ENCODE peak calls at places on chromosome 9, in six cellular contexts. O, F, X, S, A and W are unnamed samples.

GRCh38 chr9:116549061-116549664 is 137.9 kb upstream of the TRIM32 start:
- DNase-seq in F (no peak), A (no peak), O (no peak), X (peak; percentile 97), S (peak; percentile 74), W (peak; percentile 59)

GRCh38 chr9:116329470-116329869 is 175.9 kb downstream of the PAPPA start:
- DNase-seq in O (no peak), S (no peak), X (no peak), F (no peak), A (no peak), W (no peak)

GRCh38 chr9:37953204-37953774 is 49.4 kb upstream of the SLC25A51 start:
- DNase-seq in A (no peak), F (no peak), S (no peak), O (no peak), X (no peak), W (no peak)

GRCh38 chr9:6199596-6199995 is 16.0 kb upstream of the IL33 start:
- DNase-seq in F (no peak), X (no peak), O (no peak), S (no peak), A (no peak), W (no peak)

GRCh38 chr9:77433675-77434445 is 214.3 kb downstream of the GNA14 start:
- DNase-seq in O (peak; percentile 81), A (no peak), F (peak; percentile 42), X (peak; percentile 87), S (peak; percentile 71), W (no peak)

GRCh38 chr9:37200572-37201005 is 80.2 kb downstream of the ZCCHC7 start:
- DNase-seq in A (no peak), X (peak; percentile 45), S (no peak), O (peak; percentile 70), F (no peak), W (no peak)

GRCh38 chr9:23698161-23698560 is 127.9 kb downstream of the ELAVL2 start:
- DNase-seq in S (no peak), X (no peak), F (no peak), O (no peak), A (no peak), W (no peak)

GRCh38 chr9:31823365-31823764 is 561.1 kb upstream of the ACO1 start:
- DNase-seq in S (no peak), O (no peak), X (no peak), A (no peak), F (no peak), W (no peak)

GRCh38 chr9:82367929-82368328 is 379.4 kb downstream of the SPATA31D1 start:
- DNase-seq in O (no peak), X (no peak), S (no peak), F (no peak), A (no peak), W (no peak)

GRCh38 chr9:120475341-120475740 is 104.6 kb downstream of the CDK5RAP2 start:
- DNase-seq in O (no peak), A (no peak), F (no peak), X (peak; percentile 78), S (no peak), W (peak; percentile 41)

GRCh38 chr9:19976226-19976625 is 187.4 kb upstream of the SLC24A2 start:
- DNase-seq in X (no peak), S (no peak), F (peak; percentile 14), A (no peak), O (peak; percentile 59), W (no peak)

GRCh38 chr9:128098936-128099931 is 28.3 kb downstream of the PTGES2 start:
- DNase-seq in S (no peak), X (peak; percentile 39), A (no peak), O (no peak), F (no peak), W (no peak)

GRCh38 chr9:12666813-12667212 is 26.4 kb upstream of the TYRP1 start:
- DNase-seq in O (peak; percentile 19), X (peak; percentile 7), A (no peak), F (no peak), S (no peak), W (no peak)

GRCh38 chr9:110141118-110141797 is 66.7 kb downstream of the C9orf152 start:
- DNase-seq in S (no peak), O (peak; percentile 74), F (no peak), X (peak; percentile 95), A (no peak), W (peak; percentile 53)

GRCh38 chr9:136048560-136049411 is 46.3 kb downstream of the NACC2 start:
- DNase-seq in A (no peak), O (no peak), X (no peak), S (no peak), F (no peak), W (no peak)

GRCh38 chr9:113807173-113808061 is 68.7 kb upstream of the ZNF618 start:
- DNase-seq in O (peak; percentile 80), A (no peak), F (peak; percentile 38), S (peak; percentile 74), X (peak; percentile 77), W (peak; percentile 35)

GRCh38 chr9:18989097-18989496 is 43.9 kb downstream of the SAXO1 start:
- DNase-seq in X (no peak), A (no peak), S (no peak), F (no peak), O (no peak), W (no peak)

GRCh38 chr9:16099901-16100300 is 547.1 kb downstream of the CCDC171 start:
- DNase-seq in F (no peak), S (no peak), O (no peak), A (no peak), X (peak; percentile 37), W (no peak)

GRCh38 chr9:97276310-97276852 is 31.1 kb upstream of the CCDC180 start:
- DNase-seq in X (no peak), S (no peak), O (no peak), A (no peak), F (no peak), W (no peak)

GRCh38 chr9:136012651-136013050 is 51.5 kb upstream of the UBAC1 start:
- DNase-seq in A (no peak), S (no peak), O (no peak), F (peak; percentile 93), X (peak; percentile 14), W (no peak)

GRCh38 chr9:133842174-133842573 is 104.0 kb upstream of the SARDH start:
- DNase-seq in O (no peak), S (peak; percentile 36), A (no peak), F (no peak), X (no peak), W (no peak)

GRCh38 chr9:12276451-12276850 is 416.7 kb upstream of the TYRP1 start:
- DNase-seq in X (no peak), F (no peak), O (no peak), S (no peak), A (no peak), W (no peak)

GRCh38 chr9:112334319-112334828 is 955 bp upstream of the PTBP3 start:
- DNase-seq in O (peak; percentile 49), S (no peak), F (peak; percentile 59), X (peak; percentile 39), A (no peak), W (no peak)

GRCh38 chr9:102974530-102974929 is 20.6 kb upstream of the CYLC2 start:
- DNase-seq in S (no peak), X (no peak), A (no peak), F (no peak), O (no peak), W (no peak)

GRCh38 chr9:136385015-136385414 is 11.5 kb upstream of the CARD9 start:
- DNase-seq in S (no peak), A (no peak), O (no peak), X (no peak), F (no peak), W (no peak)

GRCh38 chr9:137114613-137115393 is at the start of gene DPP7:
- DNase-seq in A (peak; percentile 65), O (peak; percentile 60), F (peak; percentile 82), X (peak; percentile 42), S (peak; percentile 89), W (no peak)

GRCh38 chr9:108707120-108707519 is 148.7 kb downstream of the ACTL7B start:
- DNase-seq in O (no peak), S (no peak), X (no peak), A (no peak), F (no peak), W (no peak)

GRCh38 chr9:109914280-109915027 is 134.5 kb downstream of the PALM2AKAP2 start:
- DNase-seq in S (no peak), O (no peak), X (peak; percentile 92), A (no peak), F (peak; percentile 94), W (no peak)

GRCh38 chr9:110095776-110096175 is 112.2 kb downstream of the C9orf152 start:
- DNase-seq in X (peak; percentile 76), S (no peak), O (no peak), A (no peak), F (no peak), W (no peak)